ENCODE peak calls at places on chromosomes 13 and 19, in five cellular contexts. M is GM23338, J is fibroblast of pulmonary artery, S is A549, C is IMR-90. Y is an unnamed sample.

GRCh38 chr19:22945560-22945959 is 57.4 kb downstream of the ZNF728 start:
- DNase-seq in C (peak; percentile 16), J (peak; percentile 24), M (peak; percentile 62), S (no peak), Y (no peak)

GRCh38 chr13:101626925-101627555 is 174.6 kb downstream of the ITGBL1 start:
- DNase-seq in S (no peak), C (peak; percentile 2), M (no peak), J (no peak), Y (peak; percentile 45)

GRCh38 chr13:28349371-28349770 is 145.6 kb downstream of the FLT1 start:
- DNase-seq in S (no peak), M (no peak), J (no peak), C (no peak), Y (no peak)

GRCh38 chr19:55652311-55653078 is 2.3 kb upstream of the U2AF2 start:
- DNase-seq in M (peak; percentile 82), S (no peak), C (no peak), J (no peak), Y (no peak)

GRCh38 chr13:71829542-71829941 is 37.5 kb downstream of the DACH1 start:
- DNase-seq in S (no peak), M (no peak), C (no peak), J (no peak), Y (no peak)

GRCh38 chr13:112210401-112210800 is 143.5 kb downstream of the SOX1 start:
- DNase-seq in C (no peak), S (no peak), J (no peak), M (no peak), Y (no peak)

GRCh38 chr19:15213715-15214381 is 13.1 kb upstream of the NOTCH3 start:
- DNase-seq in C (no peak), S (no peak), J (peak; percentile 56), M (peak; percentile 32), Y (no peak)

GRCh38 chr19:50793558-50794065 is 3.4 kb downstream of the ACP4 start:
- DNase-seq in S (no peak), J (no peak), C (no peak), M (no peak), Y (no peak)

GRCh38 chr19:18520848-18521691 is 800 bp downstream of the ELL start:
- DNase-seq in C (no peak), J (no peak), M (peak; percentile 38), S (no peak), Y (peak; percentile 47)

GRCh38 chr19:51002542-51003311 is 1.3 kb upstream of the KLK8 start:
- DNase-seq in M (peak; percentile 99), C (no peak), J (no peak), S (peak; percentile 94), Y (no peak)

GRCh38 chr19:58196911-58197616 is 14.2 kb downstream of the ZNF274 start:
- DNase-seq in M (peak; percentile 12), S (no peak), C (peak; percentile 13), J (peak; percentile 43), Y (no peak)

GRCh38 chr13:52786747-52787146 is 47.1 kb upstream of the CNMD start:
- DNase-seq in S (no peak), J (no peak), M (no peak), C (no peak), Y (no peak)

GRCh38 chr13:76164290-76164689 is 528.2 kb downstream of the LMO7 start:
- DNase-seq in C (no peak), S (no peak), J (no peak), M (no peak), Y (no peak)

GRCh38 chr19:20999731-21000352 is 20.6 kb upstream of the ZNF430 start:
- DNase-seq in J (peak; percentile 76), M (peak; percentile 98), C (peak; percentile 71), S (no peak), Y (peak; percentile 77)

GRCh38 chr19:3285647-3286176 is 61.3 kb downstream of the CELF5 start:
- DNase-seq in J (peak; percentile 31), S (peak; percentile 58), C (no peak), M (peak; percentile 93), Y (no peak)

GRCh38 chr13:19959141-19959830 is 759 bp downstream of the ZMYM2 start:
- DNase-seq in C (peak; percentile 39), S (peak; percentile 19), M (peak; percentile 61), J (peak; percentile 51), Y (no peak)

GRCh38 chr13:108495686-108496363 is 133.6 kb upstream of the MYO16 start:
- DNase-seq in M (peak; percentile 64), S (no peak), C (no peak), J (no peak), Y (no peak)

GRCh38 chr13:113758651-113759524 is at the start of gene TMEM255B:
- DNase-seq in C (peak; percentile 49), S (peak; percentile 88), M (peak; percentile 83), J (peak; percentile 70), Y (no peak)

GRCh38 chr13:50366488-50367174 is 351.4 kb downstream of the KCNRG start:
- DNase-seq in J (no peak), C (no peak), S (no peak), M (no peak), Y (peak; percentile 81)

GRCh38 chr19:51882518-51882917 is 5.2 kb downstream of the ZNF577 start:
- DNase-seq in J (no peak), M (no peak), S (no peak), C (no peak), Y (no peak)

GRCh38 chr19:7730286-7731217 is 1.4 kb downstream of the CLEC4G start:
- DNase-seq in C (no peak), S (no peak), J (no peak), M (peak; percentile 55), Y (no peak)

GRCh38 chr13:73732350-73732749 is 401.9 kb downstream of the KLF12 start:
- DNase-seq in S (no peak), M (no peak), J (no peak), C (no peak), Y (no peak)

GRCh38 chr19:49475995-49476880 is 2.2 kb downstream of the FLT3LG start:
- DNase-seq in J (peak; percentile 48), S (peak; percentile 82), M (peak; percentile 98), C (no peak), Y (no peak)

GRCh38 chr19:10921199-10921879 is 7.1 kb downstream of the YIPF2 start:
- DNase-seq in S (no peak), C (no peak), J (no peak), M (no peak), Y (no peak)

GRCh38 chr13:50129923-50130685 is 114.9 kb downstream of the KCNRG start:
- DNase-seq in S (peak; percentile 6), C (no peak), M (peak; percentile 73), J (peak; percentile 31), Y (no peak)

GRCh38 chr13:113955691-113956090 is 18.2 kb downstream of the C13orf46 start:
- DNase-seq in M (no peak), C (no peak), S (no peak), J (no peak), Y (no peak)

DNA sequence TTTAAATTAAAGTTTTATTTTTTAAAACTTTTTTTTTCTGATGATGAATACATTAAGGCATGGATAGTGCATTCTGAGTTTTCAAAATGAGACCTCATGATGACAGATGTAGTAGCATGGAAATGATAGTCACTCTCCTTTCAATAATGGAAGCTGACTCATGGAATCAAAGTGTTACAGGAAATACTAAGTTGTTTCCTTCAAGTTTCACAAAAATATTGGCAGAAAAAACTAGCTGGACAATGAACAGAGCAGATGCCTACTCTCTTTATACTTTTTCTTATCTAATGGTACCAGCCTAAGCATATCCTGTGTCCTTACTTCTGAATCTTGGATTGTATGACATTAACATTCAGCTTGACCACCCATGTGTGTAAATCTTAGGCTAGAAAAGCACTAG is 1337.3 kb downstream of the PCDH9 start:
- DNase-seq in C (peak; percentile 7), J (peak; percentile 42), M (no peak), S (no peak), Y (no peak)
- H3K4me3 ChIP-seq in C (no peak overlapping the region), J (no peak overlapping the region), M (no peak overlapping the region), S (no peak overlapping the region), Y (no peak overlapping the region)

GRCh38 chr13:77548095-77548494 is 12.6 kb downstream of the SCEL start:
- DNase-seq in M (no peak), S (no peak), C (no peak), J (no peak), Y (no peak)

GRCh38 chr13:77548594-77548993 is 13.1 kb downstream of the SCEL start:
- DNase-seq in C (no peak), S (no peak), M (no peak), J (no peak), Y (no peak)

GRCh38 chr13:77555246-77555645 is 19.7 kb downstream of the SCEL start:
- DNase-seq in S (no peak), C (no peak), J (no peak), M (no peak), Y (no peak)

GRCh38 chr13:77554079-77554478 is 18.6 kb downstream of the SCEL start:
- DNase-seq in C (no peak), S (no peak), M (no peak), J (no peak), Y (no peak)
- TF ChIP-seq CTCF in C (no peak), S (no peak), M (no peak), J (no peak), Y (no peak)

GRCh38 chr19:1471514-1472107 is 7.4 kb downstream of the C19orf25 start:
- DNase-seq in M (no peak), J (no peak), S (no peak), C (no peak), Y (no peak)
- H3K4me3 ChIP-seq in M (peak overlapping the region; percentile 63), J (no peak overlapping the region), S (no peak overlapping the region), C (no peak overlapping the region), Y (no peak overlapping the region)

DNA sequence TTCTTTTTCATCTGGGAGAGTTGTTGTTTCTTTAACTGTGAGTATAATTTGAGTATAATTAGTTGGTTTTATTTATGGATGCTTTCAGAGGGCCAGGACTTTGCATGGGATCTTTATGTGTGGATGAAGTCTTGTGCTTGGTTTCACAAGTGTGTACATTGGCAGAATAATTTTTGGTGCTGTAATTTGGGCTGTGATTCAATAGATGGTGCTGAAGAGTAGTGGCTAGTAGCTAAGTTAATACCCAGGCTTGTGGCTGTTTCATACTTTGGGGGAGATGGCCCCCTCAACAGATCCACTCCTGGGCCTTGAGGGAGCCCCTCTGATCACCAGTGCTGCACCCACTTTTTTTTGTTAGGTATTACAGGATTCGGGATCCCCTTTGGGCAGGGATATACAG is 1142.4 kb downstream of the SLITRK1 start:
- DNase-seq in C (peak; percentile 12), S (no peak), M (no peak), J (peak; percentile 48), Y (no peak)
- TF ChIP-seq CTCF in C (peak; percentile 43), S (no peak), M (peak; percentile 53), J (peak; percentile 53), Y (no peak)